ENCODE peak calls at places on chromosomes 1 and 21, in ten cellular contexts. One of them, this sample, is unnamed.

GRCh38 chr21:44702973-44703730 is 6.2 kb downstream of the KRTAP10-12 start:
- DNase-seq in adipocyte: no peak
- DNase-seq in fibroblast of lung: no peak
- DNase-seq in endothelial cell: no peak
- DNase-seq in GM04503: no peak
- DNase-seq in activated CD8-positive, alpha-beta memory T cell treated with anti-CD3 and anti-CD28 coated beads, Interleukin-2, amount 10 ng/mL, durations not matched to agents 7 days and 5 days: peak; percentile 29
- DNase-seq in LNCaP clone FGC: no peak
- DNase-seq in COR-L47: peak; percentile 94
- DNase-seq in LHCN-M2: no peak
- DNase-seq in amniotic stem cell: no peak
- DNase-seq in this sample: no peak

GRCh38 chr1:164725401-164725800 is 166.4 kb downstream of the PBX1 start:
- DNase-seq in adipocyte: peak; percentile 92
- DNase-seq in fibroblast of lung: no peak
- DNase-seq in endothelial cell: no peak
- DNase-seq in GM04503: peak; percentile 83
- DNase-seq in activated CD8-positive, alpha-beta memory T cell treated with anti-CD3 and anti-CD28 coated beads, Interleukin-2, amount 10 ng/mL, durations not matched to agents 7 days and 5 days: no peak
- DNase-seq in LNCaP clone FGC: no peak
- DNase-seq in COR-L47: no peak
- DNase-seq in LHCN-M2: no peak
- DNase-seq in amniotic stem cell: no peak
- DNase-seq in this sample: no peak

GRCh38 chr1:90725341-90725960 is 8.3 kb upstream of the BARHL2 start:
- DNase-seq in adipocyte: peak; percentile 15
- DNase-seq in fibroblast of lung: no peak
- DNase-seq in endothelial cell: peak; percentile 53
- DNase-seq in GM04503: no peak
- DNase-seq in activated CD8-positive, alpha-beta memory T cell treated with anti-CD3 and anti-CD28 coated beads, Interleukin-2, amount 10 ng/mL, durations not matched to agents 7 days and 5 days: no peak
- DNase-seq in LNCaP clone FGC: no peak
- DNase-seq in COR-L47: no peak
- DNase-seq in LHCN-M2: no peak
- DNase-seq in amniotic stem cell: no peak
- DNase-seq in this sample: no peak

GRCh38 chr21:37623689-37624088 is 257.1 kb downstream of the DYRK1A start:
- DNase-seq in adipocyte: no peak
- DNase-seq in fibroblast of lung: no peak
- DNase-seq in endothelial cell: no peak
- DNase-seq in GM04503: no peak
- DNase-seq in activated CD8-positive, alpha-beta memory T cell treated with anti-CD3 and anti-CD28 coated beads, Interleukin-2, amount 10 ng/mL, durations not matched to agents 7 days and 5 days: no peak
- DNase-seq in LNCaP clone FGC: no peak
- DNase-seq in COR-L47: no peak
- DNase-seq in LHCN-M2: no peak
- DNase-seq in amniotic stem cell: no peak
- DNase-seq in this sample: no peak

GRCh38 chr1:32761253-32761877 is 55.8 kb downstream of the YARS1 start:
- DNase-seq in adipocyte: peak; percentile 70
- DNase-seq in fibroblast of lung: peak; percentile 89
- DNase-seq in endothelial cell: no peak
- DNase-seq in GM04503: no peak
- DNase-seq in activated CD8-positive, alpha-beta memory T cell treated with anti-CD3 and anti-CD28 coated beads, Interleukin-2, amount 10 ng/mL, durations not matched to agents 7 days and 5 days: no peak
- DNase-seq in LNCaP clone FGC: no peak
- DNase-seq in COR-L47: no peak
- DNase-seq in LHCN-M2: peak; percentile 64
- DNase-seq in amniotic stem cell: peak; percentile 18
- DNase-seq in this sample: no peak

GRCh38 chr1:21822349-21822748 is 10.3 kb downstream of the LDLRAD2 start:
- DNase-seq in adipocyte: no peak
- DNase-seq in fibroblast of lung: no peak
- DNase-seq in endothelial cell: no peak
- DNase-seq in GM04503: no peak
- DNase-seq in activated CD8-positive, alpha-beta memory T cell treated with anti-CD3 and anti-CD28 coated beads, Interleukin-2, amount 10 ng/mL, durations not matched to agents 7 days and 5 days: no peak
- DNase-seq in LNCaP clone FGC: no peak
- DNase-seq in COR-L47: no peak
- DNase-seq in LHCN-M2: no peak
- DNase-seq in amniotic stem cell: no peak
- DNase-seq in this sample: no peak

GRCh38 chr1:92913093-92913819 is 48.0 kb downstream of the DIPK1A start:
- DNase-seq in adipocyte: no peak
- DNase-seq in fibroblast of lung: no peak
- DNase-seq in endothelial cell: no peak
- DNase-seq in GM04503: no peak
- DNase-seq in activated CD8-positive, alpha-beta memory T cell treated with anti-CD3 and anti-CD28 coated beads, Interleukin-2, amount 10 ng/mL, durations not matched to agents 7 days and 5 days: no peak
- DNase-seq in LNCaP clone FGC: no peak
- DNase-seq in COR-L47: no peak
- DNase-seq in LHCN-M2: no peak
- DNase-seq in amniotic stem cell: no peak
- DNase-seq in this sample: no peak

GRCh38 chr1:205680073-205680851 is at the start of gene SLC45A3:
- DNase-seq in adipocyte: peak; percentile 65
- DNase-seq in fibroblast of lung: no peak
- DNase-seq in endothelial cell: peak; percentile 43
- DNase-seq in GM04503: no peak
- DNase-seq in activated CD8-positive, alpha-beta memory T cell treated with anti-CD3 and anti-CD28 coated beads, Interleukin-2, amount 10 ng/mL, durations not matched to agents 7 days and 5 days: no peak
- DNase-seq in LNCaP clone FGC: no peak
- DNase-seq in COR-L47: peak; percentile 32
- DNase-seq in LHCN-M2: no peak
- DNase-seq in amniotic stem cell: no peak
- DNase-seq in this sample: peak; percentile 39

GRCh38 chr1:205030916-205031315 is 12.1 kb upstream of the CNTN2 start:
- DNase-seq in adipocyte: no peak
- DNase-seq in fibroblast of lung: no peak
- DNase-seq in endothelial cell: no peak
- DNase-seq in GM04503: no peak
- DNase-seq in activated CD8-positive, alpha-beta memory T cell treated with anti-CD3 and anti-CD28 coated beads, Interleukin-2, amount 10 ng/mL, durations not matched to agents 7 days and 5 days: no peak
- DNase-seq in LNCaP clone FGC: no peak
- DNase-seq in COR-L47: no peak
- DNase-seq in LHCN-M2: no peak
- DNase-seq in amniotic stem cell: no peak
- DNase-seq in this sample: no peak

GRCh38 chr1:193951989-193952388 is 765.6 kb upstream of the B3GALT2 start:
- DNase-seq in adipocyte: peak; percentile 78
- DNase-seq in fibroblast of lung: no peak
- DNase-seq in endothelial cell: no peak
- DNase-seq in GM04503: no peak
- DNase-seq in activated CD8-positive, alpha-beta memory T cell treated with anti-CD3 and anti-CD28 coated beads, Interleukin-2, amount 10 ng/mL, durations not matched to agents 7 days and 5 days: no peak
- DNase-seq in LNCaP clone FGC: no peak
- DNase-seq in COR-L47: no peak
- DNase-seq in LHCN-M2: peak; percentile 29
- DNase-seq in amniotic stem cell: no peak
- DNase-seq in this sample: no peak

GRCh38 chr1:230801441-230801840 is 54.3 kb downstream of the CAPN9 start:
- DNase-seq in adipocyte: no peak
- DNase-seq in fibroblast of lung: no peak
- DNase-seq in endothelial cell: no peak
- DNase-seq in GM04503: no peak
- DNase-seq in activated CD8-positive, alpha-beta memory T cell treated with anti-CD3 and anti-CD28 coated beads, Interleukin-2, amount 10 ng/mL, durations not matched to agents 7 days and 5 days: no peak
- DNase-seq in LNCaP clone FGC: no peak
- DNase-seq in COR-L47: no peak
- DNase-seq in LHCN-M2: no peak
- DNase-seq in amniotic stem cell: no peak
- DNase-seq in this sample: no peak

GRCh38 chr21:29477941-29478340 is 179.2 kb downstream of the BACH1 start:
- DNase-seq in adipocyte: peak; percentile 8
- DNase-seq in fibroblast of lung: peak; percentile 89
- DNase-seq in endothelial cell: no peak
- DNase-seq in GM04503: peak; percentile 34
- DNase-seq in activated CD8-positive, alpha-beta memory T cell treated with anti-CD3 and anti-CD28 coated beads, Interleukin-2, amount 10 ng/mL, durations not matched to agents 7 days and 5 days: no peak
- DNase-seq in LNCaP clone FGC: no peak
- DNase-seq in COR-L47: no peak
- DNase-seq in LHCN-M2: peak; percentile 67
- DNase-seq in amniotic stem cell: no peak
- DNase-seq in this sample: no peak

GRCh38 chr1:6646499-6647148 is 22.0 kb downstream of the THAP3 start:
- DNase-seq in adipocyte: peak; percentile 78
- DNase-seq in fibroblast of lung: peak; percentile 37
- DNase-seq in endothelial cell: peak; percentile 12
- DNase-seq in GM04503: no peak
- DNase-seq in activated CD8-positive, alpha-beta memory T cell treated with anti-CD3 and anti-CD28 coated beads, Interleukin-2, amount 10 ng/mL, durations not matched to agents 7 days and 5 days: no peak
- DNase-seq in LNCaP clone FGC: peak; percentile 27
- DNase-seq in COR-L47: peak; percentile 51
- DNase-seq in LHCN-M2: peak; percentile 48
- DNase-seq in amniotic stem cell: peak; percentile 37
- DNase-seq in this sample: peak; percentile 9

GRCh38 chr1:22117238-22117637 is 25.7 kb downstream of the WNT4 start:
- DNase-seq in adipocyte: no peak
- DNase-seq in fibroblast of lung: no peak
- DNase-seq in endothelial cell: no peak
- DNase-seq in GM04503: no peak
- DNase-seq in activated CD8-positive, alpha-beta memory T cell treated with anti-CD3 and anti-CD28 coated beads, Interleukin-2, amount 10 ng/mL, durations not matched to agents 7 days and 5 days: no peak
- DNase-seq in LNCaP clone FGC: no peak
- DNase-seq in COR-L47: no peak
- DNase-seq in LHCN-M2: no peak
- DNase-seq in amniotic stem cell: no peak
- DNase-seq in this sample: no peak

GRCh38 chr1:6359568-6360496 is 33.7 kb downstream of the ACOT7 start:
- DNase-seq in adipocyte: peak; percentile 49
- DNase-seq in fibroblast of lung: peak; percentile 68
- DNase-seq in endothelial cell: peak; percentile 31
- DNase-seq in GM04503: no peak
- DNase-seq in activated CD8-positive, alpha-beta memory T cell treated with anti-CD3 and anti-CD28 coated beads, Interleukin-2, amount 10 ng/mL, durations not matched to agents 7 days and 5 days: peak; percentile 81
- DNase-seq in LNCaP clone FGC: no peak
- DNase-seq in COR-L47: no peak
- DNase-seq in LHCN-M2: peak; percentile 21
- DNase-seq in amniotic stem cell: no peak
- DNase-seq in this sample: peak; percentile 41

GRCh38 chr1:233060595-233060994 is 110.2 kb downstream of the NTPCR start:
- DNase-seq in adipocyte: no peak
- DNase-seq in fibroblast of lung: no peak
- DNase-seq in endothelial cell: no peak
- DNase-seq in GM04503: no peak
- DNase-seq in activated CD8-positive, alpha-beta memory T cell treated with anti-CD3 and anti-CD28 coated beads, Interleukin-2, amount 10 ng/mL, durations not matched to agents 7 days and 5 days: no peak
- DNase-seq in LNCaP clone FGC: no peak
- DNase-seq in COR-L47: no peak
- DNase-seq in LHCN-M2: no peak
- DNase-seq in amniotic stem cell: no peak
- DNase-seq in this sample: no peak

GRCh38 chr1:214296860-214297699 is 16.1 kb downstream of the SMYD2 start:
- DNase-seq in adipocyte: peak; percentile 76
- DNase-seq in fibroblast of lung: peak; percentile 96
- DNase-seq in endothelial cell: no peak
- DNase-seq in GM04503: peak; percentile 83
- DNase-seq in activated CD8-positive, alpha-beta memory T cell treated with anti-CD3 and anti-CD28 coated beads, Interleukin-2, amount 10 ng/mL, durations not matched to agents 7 days and 5 days: no peak
- DNase-seq in LNCaP clone FGC: no peak
- DNase-seq in COR-L47: no peak
- DNase-seq in LHCN-M2: peak; percentile 82
- DNase-seq in amniotic stem cell: peak; percentile 65
- DNase-seq in this sample: no peak

GRCh38 chr1:3481046-3481445 is 26.6 kb downstream of the ARHGEF16 start:
- DNase-seq in adipocyte: no peak
- DNase-seq in fibroblast of lung: no peak
- DNase-seq in endothelial cell: no peak
- DNase-seq in GM04503: no peak
- DNase-seq in activated CD8-positive, alpha-beta memory T cell treated with anti-CD3 and anti-CD28 coated beads, Interleukin-2, amount 10 ng/mL, durations not matched to agents 7 days and 5 days: no peak
- DNase-seq in LNCaP clone FGC: no peak
- DNase-seq in COR-L47: no peak
- DNase-seq in LHCN-M2: no peak
- DNase-seq in amniotic stem cell: no peak
- DNase-seq in this sample: no peak

GRCh38 chr1:227939791-227940771 is 7.7 kb downstream of the WNT9A start:
- DNase-seq in adipocyte: no peak
- DNase-seq in fibroblast of lung: no peak
- DNase-seq in endothelial cell: no peak
- DNase-seq in GM04503: no peak
- DNase-seq in activated CD8-positive, alpha-beta memory T cell treated with anti-CD3 and anti-CD28 coated beads, Interleukin-2, amount 10 ng/mL, durations not matched to agents 7 days and 5 days: no peak
- DNase-seq in LNCaP clone FGC: no peak
- DNase-seq in COR-L47: no peak
- DNase-seq in LHCN-M2: no peak
- DNase-seq in amniotic stem cell: no peak
- DNase-seq in this sample: no peak

GRCh38 chr1:150150511-150151021 is 850 bp downstream of the PLEKHO1 start:
- DNase-seq in adipocyte: peak; percentile 62
- DNase-seq in fibroblast of lung: no peak
- DNase-seq in endothelial cell: peak; percentile 43
- DNase-seq in GM04503: no peak
- DNase-seq in activated CD8-positive, alpha-beta memory T cell treated with anti-CD3 and anti-CD28 coated beads, Interleukin-2, amount 10 ng/mL, durations not matched to agents 7 days and 5 days: no peak
- DNase-seq in LNCaP clone FGC: no peak
- DNase-seq in COR-L47: no peak
- DNase-seq in LHCN-M2: peak; percentile 25
- DNase-seq in amniotic stem cell: no peak
- DNase-seq in this sample: no peak

GRCh38 chr1:235076504-235077162 is 52.0 kb downstream of the TOMM20 start:
- DNase-seq in adipocyte: no peak
- DNase-seq in fibroblast of lung: no peak
- DNase-seq in endothelial cell: no peak
- DNase-seq in GM04503: no peak
- DNase-seq in activated CD8-positive, alpha-beta memory T cell treated with anti-CD3 and anti-CD28 coated beads, Interleukin-2, amount 10 ng/mL, durations not matched to agents 7 days and 5 days: no peak
- DNase-seq in LNCaP clone FGC: no peak
- DNase-seq in COR-L47: no peak
- DNase-seq in LHCN-M2: no peak
- DNase-seq in amniotic stem cell: no peak
- DNase-seq in this sample: no peak

GRCh38 chr1:162305969-162306368 is 70.7 kb downstream of the SPATA46 start:
- DNase-seq in adipocyte: no peak
- DNase-seq in fibroblast of lung: peak; percentile 56
- DNase-seq in endothelial cell: no peak
- DNase-seq in GM04503: no peak
- DNase-seq in activated CD8-positive, alpha-beta memory T cell treated with anti-CD3 and anti-CD28 coated beads, Interleukin-2, amount 10 ng/mL, durations not matched to agents 7 days and 5 days: no peak
- DNase-seq in LNCaP clone FGC: no peak
- DNase-seq in COR-L47: no peak
- DNase-seq in LHCN-M2: peak; percentile 79
- DNase-seq in amniotic stem cell: no peak
- DNase-seq in this sample: no peak

GRCh38 chr1:202207292-202207691 is 13.7 kb downstream of the LGR6 start:
- DNase-seq in adipocyte: peak; percentile 68
- DNase-seq in fibroblast of lung: peak; percentile 77
- DNase-seq in endothelial cell: no peak
- DNase-seq in GM04503: no peak
- DNase-seq in activated CD8-positive, alpha-beta memory T cell treated with anti-CD3 and anti-CD28 coated beads, Interleukin-2, amount 10 ng/mL, durations not matched to agents 7 days and 5 days: no peak
- DNase-seq in LNCaP clone FGC: peak; percentile 74
- DNase-seq in COR-L47: peak; percentile 35
- DNase-seq in LHCN-M2: peak; percentile 60
- DNase-seq in amniotic stem cell: peak; percentile 14
- DNase-seq in this sample: no peak

This sample was measured in naive thymus-derived CD8-positive, alpha-beta T cell.